ENCODE peak calls at places on chromosomes 7 and 10, in eight cellular contexts. K is heart left ventricle; I is cardiac muscle cell; E is fibroblast of pulmonary artery; D is mucosa of descending colon; R is activated CD8-positive, alpha-beta T cell treated with anti-CD3 and anti-CD28 coated beads for 36 hours; M is coronary artery; F is tibial artery. H is an unnamed sample.

GRCh38 chr7:30238721-30239441 is 45.5 kb upstream of the ZNRF2 start:
- DNase-seq in K (peak), I (peak), E (peak), D (peak), R (peak), M (no peak), F (peak), H (no peak)

GRCh38 chr7:25835191-25835590 is 316.8 kb upstream of the NFE2L3 start:
- DNase-seq in K (no peak), I (no peak), E (no peak), D (no peak), R (no peak), M (no peak), F (no peak), H (no peak)

GRCh38 chr7:91694221-91694856 is 186.2 kb downstream of the MTERF1 start:
- DNase-seq in K (no peak), I (no peak), E (no peak), D (no peak), R (no peak), M (no peak), F (no peak), H (no peak)

GRCh38 chr7:32616625-32617024 is 121.3 kb downstream of the AVL9 start:
- DNase-seq in K (no peak), I (peak), E (peak), D (no peak), R (no peak), M (no peak), F (peak), H (no peak)

GRCh38 chr10:122560279-122560804 is at the start of gene DMBT1:
- DNase-seq in K (no peak), I (no peak), E (no peak), D (no peak), R (no peak), M (no peak), F (no peak), H (no peak)

GRCh38 chr7:146661435-146661834 is 544.8 kb downstream of the CNTNAP2 start:
- DNase-seq in K (no peak), I (no peak), E (no peak), D (no peak), R (no peak), M (no peak), F (no peak), H (no peak)

GRCh38 chr10:122738031-122738430 is 38.4 kb upstream of the C10orf120 start:
- DNase-seq in K (no peak), I (no peak), E (no peak), D (no peak), R (no peak), M (no peak), F (no peak), H (no peak)

GRCh38 chr7:14425559-14425958 is 436.1 kb upstream of the ETV1 start:
- DNase-seq in K (no peak), I (no peak), E (no peak), D (no peak), R (no peak), M (no peak), F (no peak), H (no peak)

GRCh38 chr7:3867847-3868246 is 566.8 kb downstream of the SDK1 start:
- DNase-seq in K (no peak), I (no peak), E (peak), D (peak), R (no peak), M (no peak), F (no peak), H (no peak)

GRCh38 chr7:155219154-155219531 is 78.5 kb upstream of the INSIG1 start:
- DNase-seq in K (no peak), I (no peak), E (no peak), D (no peak), R (no peak), M (no peak), F (no peak), H (no peak)

GRCh38 chr10:110864662-110865140 is 7.0 kb upstream of the PDCD4 start:
- DNase-seq in K (no peak), I (no peak), E (no peak), D (peak), R (peak), M (no peak), F (no peak), H (no peak)

GRCh38 chr7:83964318-83964717 is 230.3 kb downstream of the SEMA3A start:
- DNase-seq in K (no peak), I (no peak), E (no peak), D (no peak), R (no peak), M (no peak), F (no peak), H (no peak)

GRCh38 chr10:14583252-14583651 is 191.4 kb downstream of the FAM107B start:
- DNase-seq in K (no peak), I (no peak), E (no peak), D (peak), R (peak), M (no peak), F (no peak), H (no peak)

GRCh38 chr10:84798333-84798732 is 469.9 kb downstream of the CCSER2 start:
- DNase-seq in K (no peak), I (no peak), E (no peak), D (no peak), R (no peak), M (no peak), F (no peak), H (no peak)

GRCh38 chr10:27745719-27746363 is at the start of gene MKX:
- DNase-seq in K (no peak), I (peak), E (no peak), D (peak), R (peak), M (peak), F (peak), H (peak)

GRCh38 chr10:13882112-13882711 is 295.4 kb downstream of the PRPF18 start:
- DNase-seq in K (peak), I (no peak), E (peak), D (no peak), R (no peak), M (no peak), F (peak), H (no peak)

GRCh38 chr10:54940418-54940817 is 139.4 kb upstream of the PCDH15 start:
- DNase-seq in K (no peak), I (no peak), E (no peak), D (no peak), R (no peak), M (no peak), F (no peak), H (no peak)

GRCh38 chr7:87858427-87859100 is 17.6 kb downstream of the SLC25A40 start:
- DNase-seq in K (no peak), I (no peak), E (no peak), D (no peak), R (no peak), M (no peak), F (no peak), H (no peak)

DNA sequence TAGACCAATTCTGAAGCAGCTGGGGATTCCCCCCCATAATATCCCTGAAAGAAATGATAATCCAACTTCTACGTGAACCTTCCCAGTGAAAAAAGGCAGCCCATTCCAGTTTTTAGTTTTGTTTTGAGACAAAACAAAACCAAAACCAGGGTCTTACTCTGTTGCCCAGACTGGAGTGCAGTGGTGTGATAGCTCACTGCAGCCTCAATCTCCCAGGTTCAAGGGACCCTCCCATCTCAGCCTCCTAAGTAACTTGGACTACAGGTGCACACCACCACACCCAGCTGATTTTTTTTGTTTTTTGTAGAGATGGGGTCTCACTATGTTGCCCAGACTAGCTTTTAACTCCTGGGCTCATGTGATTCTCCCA is 12.5 kb upstream of the ARPC1A start:
- DNase-seq in K (no peak), I (no peak), E (no peak), D (no peak), R (no peak), M (no peak), F (no peak), H (no peak)
- TF ChIP-seq CTCF in K (no peak), I (no peak), E (no peak), D (no peak), R (peak), M (no peak), F (no peak), H (no peak)

GRCh38 chr10:109838592-109839244 is 84.6 kb downstream of the XPNPEP1 start:
- DNase-seq in K (no peak), I (no peak), E (no peak), D (no peak), R (no peak), M (no peak), F (no peak), H (no peak)
- TF ChIP-seq CTCF in K (no peak), I (no peak), E (no peak), D (no peak), R (no peak), M (no peak), F (no peak), H (no peak)

GRCh38 chr10:101840741-101841453 is 2.7 kb downstream of the KCNIP2 start:
- DNase-seq in K (peak), I (peak), E (peak), D (peak), R (peak), M (no peak), F (peak), H (peak)

GRCh38 chr10:101840102-101840684 is 3.4 kb downstream of the KCNIP2 start:
- DNase-seq in K (no peak), I (no peak), E (peak), D (no peak), R (peak), M (no peak), F (no peak), H (peak)

GRCh38 chr10:101845903-101846302 is 2.3 kb upstream of the KCNIP2 start:
- DNase-seq in K (no peak), I (no peak), E (no peak), D (no peak), R (no peak), M (no peak), F (no peak), H (no peak)

GRCh38 chr10:101841826-101842225 is 1.8 kb downstream of the KCNIP2 start:
- DNase-seq in K (no peak), I (no peak), E (no peak), D (no peak), R (no peak), M (no peak), F (no peak), H (no peak)

GRCh38 chr10:101843032-101843991 is at the start of gene KCNIP2:
- DNase-seq in K (no peak), I (peak), E (no peak), D (no peak), R (peak), M (peak), F (no peak), H (peak)
- TF ChIP-seq CTCF in K (peak), I (peak), E (peak), D (no peak), R (peak), M (no peak), F (no peak), H (peak)

DNA sequence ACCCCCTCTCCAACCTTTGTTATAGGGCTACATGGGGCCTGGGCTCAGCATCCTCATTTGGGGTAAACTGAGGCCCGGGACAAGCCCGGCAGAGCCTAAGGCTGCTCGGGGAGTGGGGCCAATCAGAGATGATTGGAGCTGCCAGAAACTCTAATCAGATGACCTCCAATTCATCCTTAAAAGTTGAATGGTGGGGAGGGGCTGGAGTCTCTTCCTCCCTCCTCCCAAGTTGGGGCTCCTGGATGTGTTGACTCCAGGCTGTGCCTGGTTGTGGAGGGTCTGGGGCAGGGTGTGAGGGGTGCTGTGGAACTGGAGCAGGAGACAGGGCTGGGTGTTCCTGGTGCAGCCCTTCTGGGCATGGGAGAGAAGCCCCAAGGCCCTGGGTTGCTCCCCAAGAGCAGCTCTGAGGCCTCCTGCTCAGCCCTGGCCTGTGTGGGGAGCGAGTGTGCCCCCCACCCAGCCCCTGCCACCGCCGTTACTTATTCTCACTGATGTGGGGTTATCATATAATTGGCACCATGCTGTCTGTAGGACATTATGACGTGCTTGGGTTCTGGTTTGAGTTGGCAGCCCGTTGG is 2.1 kb downstream of the BHLHA15 start:
- DNase-seq in K (no peak), I (no peak), E (no peak), D (no peak), R (no peak), M (no peak), F (peak), H (no peak)
- TF ChIP-seq CTCF in K (no peak), I (no peak), E (no peak), D (no peak), R (no peak), M (no peak), F (no peak), H (no peak)

GRCh38 chr10:114405011-114405350 is 679 bp upstream of the AFAP1L2 start:
- DNase-seq in K (no peak), I (no peak), E (no peak), D (peak), R (no peak), M (no peak), F (no peak), H (no peak)

GRCh38 chr10:114404171-114405010 is at the start of gene AFAP1L2:
- DNase-seq in K (no peak), I (peak), E (no peak), D (peak), R (no peak), M (no peak), F (no peak), H (peak)

GRCh38 chr10:114402871-114403544 is 1.3 kb downstream of the AFAP1L2 start:
- DNase-seq in K (no peak), I (no peak), E (no peak), D (no peak), R (no peak), M (peak), F (no peak), H (peak)

GRCh38 chr10:114402233-114402632 is 2.1 kb downstream of the AFAP1L2 start:
- DNase-seq in K (no peak), I (no peak), E (no peak), D (no peak), R (no peak), M (no peak), F (no peak), H (no peak)

GRCh38 chr10:114403545-114404161 is 649 bp downstream of the AFAP1L2 start:
- DNase-seq in K (no peak), I (peak), E (no peak), D (peak), R (peak), M (no peak), F (no peak), H (peak)
- TF ChIP-seq CTCF in K (peak), I (peak), E (peak), D (no peak), R (no peak), M (no peak), F (no peak), H (no peak)